ENCODE peak calls at places on chromosomes 13 and 19, in ten cellular contexts. C, W, Y, L, Q, P, X, M, I and J are unnamed samples.
A peak's percentile ranks its signal among the peaks of the same experiment; 100 is the strongest.

GRCh38 chr13:100389617-100390016 is 199.0 kb downstream of the GGACT start:
- DNase-seq in I (no peak), X (no peak), Y (no peak), L (no peak), P (no peak), M (no peak), C (no peak), Q (no peak), W (no peak), J (no peak)

GRCh38 chr19:6220385-6221191 is 59.2 kb downstream of the MLLT1 start:
- DNase-seq in L (peak; percentile 89), W (no peak), Q (peak; percentile 84), Y (no peak), M (no peak), I (no peak), C (no peak), P (no peak), X (no peak), J (no peak)

GRCh38 chr19:4503224-4504170 is 14.8 kb downstream of the PLIN4 start:
- DNase-seq in M (no peak), W (no peak), Y (no peak), L (no peak), X (no peak), C (no peak), I (peak; percentile 45), Q (no peak), P (no peak), J (no peak)

GRCh38 chr13:113098163-113098732 is 7.3 kb upstream of the F7 start:
- DNase-seq in M (no peak), C (no peak), X (no peak), Y (peak; percentile 35), P (no peak), Q (peak; percentile 56), I (no peak), L (no peak), W (no peak), J (no peak)

GRCh38 chr13:95588721-95589120 is 36.2 kb downstream of the CLDN10 start:
- DNase-seq in Y (no peak), C (no peak), W (no peak), X (no peak), M (no peak), I (no peak), P (no peak), Q (peak; percentile 39), L (no peak), J (no peak)

GRCh38 chr13:110338441-110339101 is 31.5 kb downstream of the COL4A2 start:
- DNase-seq in W (no peak), I (peak; percentile 70), Q (peak; percentile 81), C (no peak), L (no peak), P (no peak), Y (peak; percentile 66), X (no peak), M (peak; percentile 90), J (peak; percentile 76)

GRCh38 chr13:112844879-112845278 is 124.1 kb upstream of the MCF2L start:
- DNase-seq in C (no peak), P (no peak), X (no peak), L (no peak), I (no peak), Q (no peak), M (no peak), Y (no peak), W (no peak), J (no peak)

GRCh38 chr19:57406516-57407123 is 4.3 kb upstream of the ZNF17 start:
- DNase-seq in Q (peak; percentile 45), P (peak; percentile 53), Y (no peak), M (no peak), C (peak; percentile 56), I (peak; percentile 85), X (no peak), W (peak; percentile 32), L (peak; percentile 66), J (peak; percentile 75)

GRCh38 chr13:70630247-70630646 is 522.0 kb upstream of the KLHL1 start:
- DNase-seq in M (no peak), X (no peak), L (no peak), Q (no peak), I (no peak), Y (no peak), C (no peak), P (no peak), W (no peak), J (no peak)

GRCh38 chr19:18109363-18109730 is 11.8 kb downstream of the MAST3 start:
- DNase-seq in L (peak; percentile 19), X (no peak), C (no peak), W (no peak), I (no peak), Y (no peak), M (no peak), Q (no peak), P (no peak), J (no peak)

GRCh38 chr13:51240888-51241475 is 18.8 kb downstream of the FAM124A start:
- DNase-seq in P (no peak), M (no peak), Q (no peak), C (no peak), Y (no peak), L (no peak), W (no peak), I (no peak), X (no peak), J (no peak)

GRCh38 chr13:108779308-108779707 is 149.9 kb downstream of the MYO16 start:
- DNase-seq in P (no peak), X (no peak), W (no peak), Y (no peak), L (no peak), C (no peak), Q (no peak), I (no peak), M (no peak), J (no peak)

GRCh38 chr19:48029431-48029830 is 14.4 kb downstream of the CABP5 start:
- DNase-seq in M (no peak), P (no peak), W (no peak), Q (no peak), L (no peak), Y (no peak), X (no peak), I (no peak), C (no peak), J (no peak)

GRCh38 chr19:48023011-48023410 is 20.9 kb downstream of the CABP5 start:
- DNase-seq in I (no peak), W (no peak), Y (no peak), L (no peak), X (no peak), C (no peak), Q (no peak), P (no peak), M (no peak), J (no peak)

GRCh38 chr19:48025480-48025879 is 18.4 kb downstream of the CABP5 start:
- DNase-seq in L (no peak), C (no peak), Y (no peak), I (no peak), Q (no peak), X (no peak), P (no peak), M (no peak), W (no peak), J (no peak)

GRCh38 chr19:48023518-48023917 is 20.4 kb downstream of the CABP5 start:
- DNase-seq in Y (no peak), X (no peak), Q (no peak), C (no peak), W (no peak), P (no peak), M (no peak), I (no peak), L (no peak), J (no peak)
- H3K4me3 ChIP-seq in Y (no peak overlapping the region), X (no peak overlapping the region), Q (no peak overlapping the region), C (no peak overlapping the region), W (no peak overlapping the region), P (no peak overlapping the region), M (no peak overlapping the region), I (no peak overlapping the region), L (no peak overlapping the region), J (no peak overlapping the region)

DNA sequence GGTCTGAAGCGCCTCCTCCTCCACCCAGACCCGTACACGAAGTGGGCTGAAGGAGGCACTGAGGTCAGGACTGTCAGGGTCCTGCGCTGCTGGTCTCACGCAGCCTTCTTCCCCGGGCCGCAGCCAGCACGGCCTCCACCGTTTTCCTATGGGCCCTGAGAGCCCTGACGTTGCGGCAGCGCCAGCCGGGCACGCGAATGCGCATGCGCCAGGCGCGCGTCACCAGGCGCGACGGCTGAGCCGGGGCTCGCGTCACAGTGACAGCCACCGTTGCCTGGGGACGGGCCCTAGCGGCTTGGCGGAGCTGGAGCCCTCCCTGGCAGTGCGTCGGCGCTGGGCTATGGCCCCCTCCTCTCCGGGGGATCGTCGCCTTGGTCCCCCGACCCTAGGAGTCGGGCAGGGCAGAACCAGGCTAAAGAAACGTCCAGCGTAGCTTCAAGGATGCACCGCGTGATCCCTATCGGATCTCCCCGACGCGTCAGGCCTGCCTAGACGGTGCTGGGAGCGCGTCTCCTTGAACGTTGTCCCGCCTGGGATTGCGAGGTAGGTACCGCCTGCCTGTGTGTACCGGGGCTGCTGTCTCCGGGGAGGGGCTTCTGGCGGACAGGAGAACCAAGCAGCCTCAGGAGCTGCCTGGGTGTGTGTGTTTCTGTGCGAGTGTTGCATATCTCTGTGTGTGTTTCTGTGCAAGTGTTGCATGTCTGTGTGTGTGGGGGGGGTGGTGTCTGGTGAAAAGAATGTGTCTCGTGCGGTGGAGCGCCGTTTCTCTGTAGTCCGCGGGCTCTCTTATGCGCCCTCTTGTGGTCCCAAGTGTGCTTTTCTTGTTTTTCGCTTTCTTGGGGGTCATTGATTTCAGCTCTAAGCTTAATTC is 43.2 kb downstream of the ZNF571 start:
- DNase-seq in Q (peak; percentile 68), I (no peak), M (no peak), W (no peak), Y (peak; percentile 3), C (no peak), P (no peak), X (no peak), L (no peak), J (peak; percentile 73)
- TF ChIP-seq CTCF in Q (peak; percentile 60), I (no peak), M (no peak), W (no peak), Y (peak; percentile 60), C (no peak), P (no peak), X (no peak), L (no peak), J (peak; percentile 45)

DNA sequence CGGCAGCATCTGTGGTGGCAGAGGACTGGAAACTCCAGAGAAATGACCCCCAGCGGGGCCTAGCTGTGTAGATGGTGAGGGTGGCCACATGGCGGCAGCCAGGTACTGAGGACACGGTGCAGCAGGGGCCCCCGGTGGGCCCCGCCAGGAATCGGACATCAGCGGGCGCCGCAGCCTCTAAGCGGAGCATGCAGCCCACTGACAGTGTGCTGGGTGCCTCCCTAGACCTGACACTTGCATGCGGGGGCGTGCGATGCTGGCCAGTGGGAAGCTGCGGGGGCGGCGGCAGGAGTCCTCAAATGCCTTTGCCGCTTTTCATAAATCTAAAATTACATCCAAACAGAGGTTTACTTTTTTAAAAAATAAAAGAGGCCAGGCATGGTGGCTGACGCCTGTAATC is 16.1 kb downstream of the ADAT3 start:
- DNase-seq in Q (no peak), P (no peak), X (no peak), C (no peak), L (no peak), I (no peak), Y (no peak), M (no peak), W (no peak), J (no peak)
- H3K4me3 ChIP-seq in Q (no peak overlapping the region), P (no peak overlapping the region), X (no peak overlapping the region), C (no peak overlapping the region), L (no peak overlapping the region), I (no peak overlapping the region), Y (no peak overlapping the region), M (no peak overlapping the region), W (no peak overlapping the region), J (no peak overlapping the region)

DNA sequence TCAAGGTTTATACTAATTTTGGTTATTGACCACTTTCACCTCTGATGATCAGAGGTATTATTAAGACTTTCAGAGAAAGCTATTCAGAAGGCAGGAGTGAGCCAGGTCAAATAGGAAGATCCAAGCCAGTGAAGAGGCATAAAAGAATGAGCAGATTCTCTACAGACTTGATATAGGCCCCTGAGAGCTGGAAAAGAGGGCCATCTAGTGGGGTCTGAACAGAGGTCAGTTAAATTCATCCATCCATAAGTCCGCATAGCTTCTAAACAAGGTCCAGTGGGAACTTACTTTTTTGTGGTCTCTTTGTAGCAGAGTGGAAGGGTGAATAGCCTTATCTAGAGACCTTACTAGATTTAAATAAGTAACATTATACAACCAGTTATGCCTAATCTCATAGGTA is 126.6 kb upstream of the UFM1 start:
- DNase-seq in Y (no peak), M (no peak), I (peak; percentile 66), L (no peak), P (no peak), X (no peak), W (no peak), C (no peak), Q (peak; percentile 40), J (no peak)
- TF ChIP-seq CTCF in Y (peak; percentile 31), M (no peak), I (peak; percentile 70), L (no peak), P (no peak), X (no peak), W (no peak), C (no peak), Q (peak; percentile 46), J (no peak)